ENCODE peak calls at places on chromosomes 16 and 17, in ten cellular contexts. N is HEK293T; Y is T1000; F is A172; Q is nephron progenitor cell; M is NCI-H748 treated with DMSO at 0.1 percent for 48 hours; A is amniotic stem cell; G is memory B cell; L is GM19239; D is stimulated activated CD4-positive, alpha-beta T cell treated with anti-CD3 and anti-CD28 coated beads, TNF-alpha, amount 100 ng/mL, for 4 hours. R is an unnamed sample.

GRCh38 chr17:7951143-7951792 is 19.3 kb downstream of the CNTROB start:
- DNase-seq in M (no peak), A (no peak), L (peak), Q (no peak), Y (no peak), N (no peak), F (no peak), G (no peak), D (no peak), R (no peak)

GRCh38 chr17:2053380-2054261 is 1.3 kb upstream of the HIC1 start:
- DNase-seq in N (peak), M (peak), A (no peak), Q (peak), F (no peak), G (peak), Y (peak), L (peak), D (peak), R (peak)

GRCh38 chr16:22692034-22692433 is 121.9 kb upstream of the HS3ST2 start:
- DNase-seq in N (no peak), D (no peak), A (no peak), G (no peak), F (no peak), Y (no peak), Q (no peak), M (no peak), L (no peak), R (no peak)

GRCh38 chr16:85338989-85339388 is 226.7 kb upstream of the CIBAR2 start:
- DNase-seq in F (no peak), L (no peak), M (no peak), N (no peak), G (no peak), A (no peak), D (no peak), Y (no peak), Q (no peak), R (no peak)

GRCh38 chr16:19130852-19131808 is 17.4 kb downstream of the ITPRIPL2 start:
- DNase-seq in D (no peak), Q (no peak), Y (peak), N (no peak), G (no peak), F (peak), A (no peak), L (no peak), M (no peak), R (no peak)

GRCh38 chr17:65599650-65600049 is 38.2 kb upstream of the AXIN2 start:
- DNase-seq in L (no peak), A (no peak), F (no peak), M (no peak), Y (no peak), D (no peak), G (no peak), N (no peak), Q (no peak), R (no peak)

GRCh38 chr16:85422374-85423185 is 190.5 kb upstream of the GSE1 start:
- DNase-seq in Y (no peak), G (no peak), Q (peak), L (no peak), F (no peak), N (no peak), M (peak), D (no peak), A (no peak), R (peak)

GRCh38 chr16:67873435-67874146 is 739 bp downstream of the EDC4 start:
- DNase-seq in A (no peak), G (no peak), M (no peak), F (no peak), L (no peak), N (no peak), D (no peak), Y (no peak), Q (no peak), R (no peak)

GRCh38 chr16:88650749-88651275 is at the start of gene CYBA:
- DNase-seq in M (no peak), N (peak), Q (peak), L (peak), Y (peak), G (peak), F (no peak), A (no peak), D (peak), R (peak)

GRCh38 chr16:29674188-29674587 is 4.8 kb upstream of the QPRT start:
- DNase-seq in D (no peak), G (no peak), L (no peak), N (no peak), F (no peak), M (no peak), A (no peak), Q (no peak), Y (no peak), R (no peak)